ENCODE peak calls at places on chromosomes 11 and 22, in ten cellular contexts. Q is IMR-90, G is GM12892, H is spleen, T is body of pancreas, L is thyroid gland, D is HCT116, N is A549, R is stomach, V is suprapubic skin. E is an unnamed sample.
A peak's percentile ranks its signal among the peaks of the same experiment; 100 is the strongest.

GRCh38 chr22:46545041-46545796 is 7.8 kb upstream of the CELSR1 start:
- DNase-seq in N (no peak), R (no peak), D (no peak), V (peak; percentile 60), Q (peak; percentile 18), L (no peak), G (no peak), H (peak; percentile 11), T (no peak), E (no peak)

GRCh38 chr11:10294289-10294953 is 402 bp upstream of the SBF2 start:
- DNase-seq in R (no peak), G (no peak), H (peak; percentile 85), N (peak; percentile 41), D (no peak), Q (peak; percentile 87), V (peak; percentile 80), L (peak; percentile 47), T (peak; percentile 27), E (peak; percentile 41)

GRCh38 chr11:120390585-120390922 is 54.3 kb downstream of the ARHGEF12 start:
- DNase-seq in T (no peak), R (no peak), D (no peak), G (no peak), L (no peak), V (no peak), N (no peak), Q (no peak), H (no peak), E (no peak)

GRCh38 chr11:27456140-27456801 is 16.3 kb downstream of the LGR4 start:
- DNase-seq in Q (peak; percentile 50), T (no peak), G (no peak), N (no peak), H (no peak), V (no peak), L (no peak), D (no peak), R (no peak), E (no peak)

GRCh38 chr22:16955678-16956210 is 52.3 kb downstream of the GAB4 start:
- DNase-seq in L (peak; percentile 53), D (no peak), R (no peak), V (no peak), T (no peak), N (no peak), G (no peak), Q (no peak), H (no peak), E (no peak)

GRCh38 chr11:131572423-131572822 is 202.0 kb downstream of the NTM start:
- DNase-seq in Q (no peak), V (no peak), N (no peak), D (no peak), R (no peak), G (no peak), L (no peak), H (no peak), T (no peak), E (no peak)

GRCh38 chr11:11822946-11823345 is 18.8 kb upstream of the USP47 start:
- DNase-seq in G (no peak), T (no peak), V (no peak), Q (no peak), D (no peak), R (no peak), N (no peak), L (no peak), H (no peak), E (no peak)

GRCh38 chr11:86577663-86578636 is 94.5 kb downstream of the ME3 start:
- DNase-seq in N (peak; percentile 63), T (peak; percentile 46), L (peak; percentile 59), D (peak; percentile 58), Q (peak; percentile 91), G (no peak), R (no peak), V (peak; percentile 91), H (peak; percentile 81), E (peak; percentile 80)

GRCh38 chr11:65776196-65776595 is 4.6 kb downstream of the AP5B1 start:
- DNase-seq in R (peak; percentile 29), D (no peak), N (no peak), Q (peak; percentile 8), G (no peak), V (peak; percentile 62), H (peak; percentile 82), T (no peak), L (no peak), E (no peak)

GRCh38 chr11:64877390-64878222 is 815 bp downstream of the EHD1 start:
- DNase-seq in G (no peak), V (no peak), D (no peak), Q (no peak), R (no peak), N (no peak), T (no peak), H (peak; percentile 81), L (no peak), E (peak; percentile 40)

GRCh38 chr11:119803726-119804294 is 74.8 kb upstream of the NECTIN1 start:
- DNase-seq in R (no peak), V (no peak), L (no peak), Q (no peak), N (no peak), H (peak; percentile 69), T (no peak), G (no peak), D (no peak), E (no peak)

GRCh38 chr11:6418958-6419611 is at the start of gene APBB1:
- DNase-seq in R (peak; percentile 67), V (peak; percentile 73), N (peak; percentile 62), G (peak; percentile 75), H (peak; percentile 91), T (peak; percentile 62), Q (peak; percentile 48), D (no peak), L (peak; percentile 58), E (peak; percentile 73)
- TF ChIP-seq POLR2A in R (no peak), V (peak; percentile 15), N (peak; percentile 60), G (no peak), H (no peak), T (peak; percentile 47), Q (no peak), D (no peak), L (peak; percentile 54), E (peak; percentile 33)

DNA sequence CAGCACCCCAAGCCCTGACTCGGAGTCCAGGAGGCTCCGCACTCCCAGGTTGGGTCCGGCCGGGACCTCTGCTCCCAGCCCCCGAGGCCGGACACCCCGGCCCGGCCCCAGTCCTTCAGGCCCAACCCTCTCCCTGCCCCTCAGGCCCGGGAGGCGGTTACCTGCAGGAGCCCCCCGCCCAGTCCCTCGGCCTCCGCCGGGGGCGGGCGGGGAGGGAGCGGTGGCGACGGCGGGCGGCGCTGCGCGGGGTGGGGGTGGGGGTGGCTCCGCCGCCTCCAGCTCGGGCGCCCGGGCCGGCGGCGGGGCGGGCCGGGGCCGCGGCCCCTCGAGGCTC is 308 bp downstream of the TCF20 start:
- DNase-seq in N (no peak), H (no peak), V (no peak), Q (no peak), D (peak; percentile 2), L (peak; percentile 43), T (peak; percentile 31), G (no peak), R (no peak), E (no peak)
- TF ChIP-seq POLR2A in N (no peak), H (no peak), V (no peak), Q (no peak), D (peak; percentile 41), L (no peak), T (no peak), G (no peak), R (no peak), E (no peak)

GRCh38 chr11:44868455-44869421 is 81.9 kb downstream of the TP53I11 start:
- DNase-seq in G (no peak), D (no peak), L (no peak), V (no peak), N (no peak), R (no peak), Q (no peak), T (no peak), H (no peak), E (no peak)
- TF ChIP-seq POLR2A in G (no peak), D (no peak), L (no peak), V (no peak), N (no peak), R (no peak), Q (no peak), T (no peak), H (no peak), E (no peak)

GRCh38 chr11:45918331-45918941 is 759 bp upstream of the PEX16 start:
- DNase-seq in D (no peak), N (peak; percentile 91), Q (peak; percentile 64), T (peak; percentile 86), L (peak; percentile 79), V (peak; percentile 91), H (peak; percentile 95), R (peak; percentile 87), G (peak; percentile 85), E (peak; percentile 90)
- TF ChIP-seq POLR2A in D (no peak), N (peak; percentile 59), Q (no peak), T (peak; percentile 58), L (peak; percentile 67), V (no peak), H (no peak), R (no peak), G (no peak), E (peak; percentile 59)